ENCODE peak calls at places on chromosome 15, in ten cellular contexts. U is ovary, L is lower lobe of right lung, H is RWPE1, A is A549, Z is MCF 10A, Y is heart right ventricle, G is fibroblast of lung, P is foreskin keratinocyte, M is mesothelial cell of epicardium. I is an unnamed sample.

GRCh38 chr15:55915876-55916567 is 77.4 kb downstream of the NEDD4 start:
- DNase-seq in U (no peak), L (no peak), H (no peak), A (no peak), Z (peak), Y (no peak), G (peak), P (peak), M (no peak), I (no peak)

GRCh38 chr15:85407421-85408269 is 27.2 kb downstream of the AKAP13 start:
- DNase-seq in U (no peak), L (no peak), H (peak), A (peak), Z (peak), Y (no peak), G (peak), P (peak), M (no peak), I (no peak)

GRCh38 chr15:74245342-74245931 is 9.3 kb downstream of the CCDC33 start:
- DNase-seq in U (no peak), L (no peak), H (no peak), A (no peak), Z (no peak), Y (peak), G (no peak), P (no peak), M (no peak), I (no peak)

GRCh38 chr15:31440754-31441298 is 114.2 kb downstream of the KLF13 start:
- DNase-seq in U (peak), L (peak), H (no peak), A (no peak), Z (no peak), Y (peak), G (peak), P (no peak), M (no peak), I (peak)

GRCh38 chr15:23514492-23514891 is 51.0 kb upstream of the MKRN3 start:
- DNase-seq in U (no peak), L (no peak), H (no peak), A (no peak), Z (no peak), Y (no peak), G (no peak), P (no peak), M (no peak), I (no peak)

GRCh38 chr15:70672081-70672480 is 91.3 kb downstream of the UACA start:
- DNase-seq in U (no peak), L (no peak), H (no peak), A (no peak), Z (no peak), Y (no peak), G (peak), P (no peak), M (no peak), I (no peak)

GRCh38 chr15:101004986-101005747 is 86.0 kb downstream of the LRRK1 start:
- DNase-seq in U (no peak), L (no peak), H (no peak), A (peak), Z (no peak), Y (no peak), G (no peak), P (no peak), M (no peak), I (no peak)

GRCh38 chr15:90650117-90650955 is 66.8 kb upstream of the BLM start:
- DNase-seq in U (no peak), L (no peak), H (no peak), A (no peak), Z (no peak), Y (no peak), G (peak), P (no peak), M (no peak), I (no peak)

GRCh38 chr15:101013769-101014223 is 94.6 kb downstream of the LRRK1 start:
- DNase-seq in U (no peak), L (no peak), H (no peak), A (no peak), Z (no peak), Y (no peak), G (no peak), P (no peak), M (no peak), I (peak)

GRCh38 chr15:69415381-69415780 is 1.2 kb downstream of the KIF23 start:
- DNase-seq in U (no peak), L (no peak), H (no peak), A (no peak), Z (no peak), Y (no peak), G (peak), P (no peak), M (no peak), I (no peak)

GRCh38 chr15:24919446-24919845 is 35.3 kb upstream of the SNRPN start:
- DNase-seq in U (no peak), L (no peak), H (no peak), A (no peak), Z (no peak), Y (no peak), G (no peak), P (peak), M (no peak), I (no peak)

GRCh38 chr15:39621210-39621609 is 40.3 kb downstream of the THBS1 start:
- DNase-seq in U (no peak), L (no peak), H (no peak), A (no peak), Z (peak), Y (no peak), G (no peak), P (no peak), M (no peak), I (no peak)

GRCh38 chr15:95894407-95894956 is 436.0 kb upstream of the NR2F2 start:
- DNase-seq in U (no peak), L (no peak), H (no peak), A (no peak), Z (peak), Y (no peak), G (no peak), P (no peak), M (no peak), I (no peak)

DNA sequence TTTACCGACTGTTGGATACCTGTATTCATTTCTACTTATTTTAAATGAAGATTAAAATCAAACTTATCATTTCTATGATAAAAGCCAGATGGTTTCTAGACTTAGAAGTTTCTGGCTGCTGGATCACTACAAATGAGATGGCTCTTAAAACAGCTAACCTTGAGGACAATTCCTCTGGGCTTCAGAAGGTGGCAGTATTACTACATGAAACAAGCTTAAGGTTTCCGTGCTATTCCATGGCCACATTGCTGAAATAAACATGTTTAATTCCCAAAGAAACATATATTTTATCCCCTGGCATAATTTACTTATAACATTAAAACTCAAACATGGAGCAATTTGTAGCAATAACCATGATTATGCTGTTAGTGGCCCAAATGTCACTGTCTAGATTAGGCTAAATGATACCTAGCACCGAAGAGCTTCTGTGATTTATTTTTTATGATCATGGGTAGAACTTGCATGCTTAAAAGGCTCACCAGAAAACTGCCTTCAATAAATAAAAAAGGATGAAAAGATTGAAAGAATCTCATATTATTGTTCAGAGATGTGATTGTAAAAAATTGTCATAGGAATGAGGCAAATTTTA is 204.0 kb upstream of the NANOGP8 start:
- DNase-seq in U (no peak), L (no peak), H (peak), A (peak), Z (peak), Y (no peak), G (peak), P (no peak), M (no peak), I (no peak)
- TF ChIP-seq CTCF in U (no peak), L (peak), H (peak), A (peak), Z (peak), Y (peak), G (peak), P (peak), M (peak), I (peak)

DNA sequence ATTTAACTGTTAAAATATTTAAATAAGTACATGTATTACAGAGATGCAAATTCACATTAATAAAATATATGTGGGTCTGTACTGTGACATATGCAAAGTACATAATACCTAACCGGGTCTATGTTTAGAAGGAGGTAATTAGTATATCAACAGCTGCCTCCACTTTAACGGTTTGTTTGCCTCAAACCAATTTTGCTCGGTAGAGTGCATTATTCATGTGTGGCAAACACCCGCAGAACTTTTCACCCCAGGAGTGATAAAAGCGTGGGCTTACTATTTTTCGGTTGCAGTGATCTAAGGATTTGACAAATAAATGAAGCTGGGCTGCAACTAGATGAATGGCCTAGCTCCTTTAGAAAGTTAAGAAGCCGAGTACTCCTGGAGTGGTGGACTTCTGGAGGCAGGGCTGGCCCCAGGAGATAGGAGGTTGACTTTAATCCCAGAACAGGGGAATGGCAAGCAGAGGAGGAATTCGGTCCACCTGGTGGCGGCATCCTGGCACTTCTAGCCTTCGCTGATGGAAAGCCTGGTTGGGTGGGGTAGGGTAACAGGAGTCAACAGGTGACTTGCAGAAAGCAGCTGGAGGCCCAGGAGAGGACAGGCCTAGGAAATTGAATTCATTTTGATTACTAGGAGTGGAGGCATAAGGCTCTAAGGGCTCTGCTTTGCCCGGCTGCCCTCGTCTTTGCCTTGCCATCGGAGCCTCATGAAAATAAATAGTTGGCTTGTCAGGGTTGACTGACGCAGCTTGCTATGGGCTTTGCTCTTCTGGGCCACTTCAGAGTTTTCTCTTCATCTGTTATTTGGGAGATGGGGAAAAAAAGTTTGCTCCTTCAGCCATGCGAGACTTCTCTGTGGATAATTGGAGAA is 2.4 kb downstream of the SLCO3A1 start:
- DNase-seq in U (no peak), L (peak), H (peak), A (peak), Z (peak), Y (no peak), G (no peak), P (peak), M (no peak), I (no peak)
- TF ChIP-seq CTCF in U (no peak), L (peak), H (no peak), A (peak), Z (no peak), Y (no peak), G (no peak), P (peak), M (no peak), I (no peak)

GRCh38 chr15:49423021-49423420 is at the start of gene FGF7:
- DNase-seq in U (peak), L (no peak), H (no peak), A (no peak), Z (no peak), Y (no peak), G (peak), P (no peak), M (no peak), I (no peak)
- TF ChIP-seq CTCF in U (no peak), L (no peak), H (no peak), A (no peak), Z (no peak), Y (no peak), G (no peak), P (peak), M (no peak), I (no peak)

GRCh38 chr15:34259557-34259956 is 34.7 kb downstream of the EMC4 start:
- DNase-seq in U (no peak), L (no peak), H (no peak), A (no peak), Z (no peak), Y (no peak), G (no peak), P (no peak), M (no peak), I (no peak)
- TF ChIP-seq CTCF in U (no peak), L (no peak), H (no peak), A (no peak), Z (no peak), Y (no peak), G (no peak), P (no peak), M (no peak), I (no peak)

DNA sequence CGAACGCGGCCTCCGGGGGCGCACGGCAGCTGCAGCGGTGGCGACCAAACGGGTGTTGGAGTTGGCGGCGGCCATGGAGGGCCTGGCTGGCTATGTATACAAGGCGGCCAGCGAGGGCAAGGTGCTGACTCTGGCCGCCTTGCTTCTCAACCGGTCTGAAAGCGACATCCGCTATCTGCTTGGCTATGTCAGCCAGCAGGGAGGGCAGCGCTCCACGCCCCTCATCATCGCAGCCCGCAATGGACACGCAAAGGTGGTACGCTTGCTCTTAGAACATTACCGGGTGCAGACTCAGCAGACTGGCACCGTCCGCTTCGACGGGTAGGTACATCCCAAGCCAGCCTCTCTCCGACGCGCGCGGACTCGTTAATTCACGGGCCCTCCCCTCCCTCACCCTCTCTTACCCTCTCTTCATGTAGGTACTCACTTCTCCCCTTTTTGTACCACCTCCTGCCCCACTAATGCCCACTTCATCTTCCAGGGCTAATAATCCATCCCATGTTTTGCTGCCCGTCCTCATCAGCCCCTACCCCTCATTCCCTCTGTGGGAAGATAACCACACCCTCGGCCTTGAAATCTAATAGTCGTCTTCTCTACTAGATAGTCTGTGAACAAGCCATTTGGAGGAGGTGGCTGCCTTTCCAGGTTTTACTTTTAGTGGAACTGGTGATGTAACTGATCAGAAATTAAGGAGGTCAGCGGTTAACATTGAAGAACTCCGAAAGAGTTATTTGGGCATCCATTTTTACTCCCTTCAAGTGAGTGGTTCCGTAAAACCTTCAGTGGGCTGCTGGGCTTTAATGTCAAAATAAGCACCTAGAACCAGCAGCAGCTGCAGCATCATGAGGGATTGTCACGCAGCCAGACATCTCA is 1.0 kb downstream of the FEM1B start:
- DNase-seq in U (no peak), L (no peak), H (peak), A (peak), Z (peak), Y (no peak), G (peak), P (no peak), M (peak), I (no peak)
- TF ChIP-seq CTCF in U (no peak), L (no peak), H (peak), A (no peak), Z (peak), Y (peak), G (peak), P (peak), M (no peak), I (no peak)

GRCh38 chr15:65077981-65078352 is 1.4 kb downstream of the KBTBD13 start:
- DNase-seq in U (peak), L (peak), H (no peak), A (peak), Z (no peak), Y (peak), G (peak), P (peak), M (no peak), I (peak)
- TF ChIP-seq CTCF in U (peak), L (peak), H (no peak), A (peak), Z (no peak), Y (peak), G (no peak), P (peak), M (no peak), I (no peak)

GRCh38 chr15:67784057-67784781 is 41.1 kb upstream of the SKOR1 start:
- DNase-seq in U (no peak), L (no peak), H (no peak), A (no peak), Z (no peak), Y (no peak), G (no peak), P (no peak), M (no peak), I (no peak)
- TF ChIP-seq CTCF in U (no peak), L (no peak), H (no peak), A (no peak), Z (no peak), Y (no peak), G (no peak), P (no peak), M (no peak), I (no peak)

GRCh38 chr15:92831459-92832229 is 68.5 kb upstream of the CHD2 start:
- DNase-seq in U (peak), L (peak), H (peak), A (peak), Z (peak), Y (peak), G (peak), P (peak), M (peak), I (peak)
- TF ChIP-seq CTCF in U (no peak), L (no peak), H (no peak), A (no peak), Z (no peak), Y (no peak), G (no peak), P (peak), M (no peak), I (no peak)

DNA sequence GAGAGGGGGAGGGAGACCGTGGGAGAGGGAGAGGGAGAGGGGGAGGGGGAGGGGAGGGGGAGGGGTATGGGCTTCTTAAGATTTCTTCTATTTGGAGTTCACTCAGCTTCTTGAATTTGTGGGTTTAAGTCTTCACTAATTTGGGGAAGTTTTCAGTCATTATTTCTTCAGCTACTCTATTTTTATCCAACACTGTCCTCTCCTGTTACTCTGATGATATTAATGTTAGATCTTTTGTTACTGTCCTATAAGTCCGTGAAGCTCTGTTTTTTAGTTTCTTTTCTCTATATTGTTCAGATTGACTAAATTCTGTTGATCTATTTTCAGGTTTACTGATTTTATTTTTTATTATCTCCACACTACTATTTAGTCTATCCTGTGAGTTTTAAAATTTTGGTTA is 351.5 kb upstream of the TPM1 start:
- DNase-seq in U (no peak), L (no peak), H (no peak), A (no peak), Z (no peak), Y (no peak), G (no peak), P (no peak), M (no peak), I (no peak)
- TF ChIP-seq CTCF in U (no peak), L (no peak), H (no peak), A (no peak), Z (no peak), Y (peak), G (no peak), P (peak), M (no peak), I (no peak)

DNA sequence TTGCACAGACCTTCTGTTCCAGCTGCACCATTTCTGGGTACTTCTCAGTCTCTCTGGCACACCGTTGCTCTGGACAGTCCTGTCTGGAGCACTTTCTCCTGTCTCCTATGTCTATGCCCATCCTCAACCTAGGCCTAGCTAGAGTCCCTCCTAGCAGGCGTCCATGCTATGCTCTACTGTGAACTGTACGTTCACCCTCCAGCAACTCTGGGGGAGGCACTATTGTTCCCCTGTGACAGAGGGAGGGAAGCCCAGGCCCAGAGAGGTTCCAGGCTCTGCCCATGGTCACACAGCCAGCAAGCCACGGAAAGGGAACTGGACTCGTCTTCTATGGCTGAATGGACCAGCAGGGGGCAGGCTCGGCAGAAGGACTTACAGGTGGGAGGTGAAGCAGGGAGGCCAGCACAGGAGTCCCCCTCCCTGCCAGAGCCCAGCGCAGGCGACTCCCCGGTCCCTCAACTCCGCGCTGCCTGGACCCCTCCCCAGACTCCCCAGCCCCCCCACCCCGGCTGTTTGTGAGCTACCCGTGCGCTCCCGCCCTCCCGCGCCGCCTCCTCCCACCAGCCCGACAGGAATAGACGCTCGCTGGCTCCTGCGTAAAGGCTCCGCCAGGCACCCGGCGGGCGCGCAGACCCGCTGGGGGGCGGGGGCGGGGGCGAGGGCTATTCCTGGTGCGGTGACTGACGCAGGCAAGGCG is 1.7 kb upstream of the LINGO1 start:
- DNase-seq in U (peak), L (peak), H (no peak), A (peak), Z (peak), Y (peak), G (peak), P (peak), M (peak), I (peak)
- TF ChIP-seq CTCF in U (no peak), L (peak), H (no peak), A (peak), Z (peak), Y (peak), G (no peak), P (peak), M (peak), I (peak)

I was measured in pancreas.